ENCODE peak calls at places on chromosomes 5 and 9, in five cellular contexts. T, O, J, A and C are unnamed samples.

GRCh38 chr5:174834081-174834480 is 109.7 kb downstream of the MSX2 start:
- DNase-seq in T (no peak), O (no peak), J (no peak), A (no peak), C (peak; percentile 44)

GRCh38 chr5:25301836-25302235 is 657.1 kb upstream of the CDH10 start:
- DNase-seq in T (no peak), O (no peak), J (no peak), A (no peak), C (no peak)

GRCh38 chr5:137564475-137564961 is 65.4 kb upstream of the SPOCK1 start:
- DNase-seq in T (no peak), O (no peak), J (no peak), A (no peak), C (no peak)

GRCh38 chr9:94839398-94839797 is 112.9 kb downstream of the AOPEP start:
- DNase-seq in T (no peak), O (no peak), J (no peak), A (no peak), C (no peak)

GRCh38 chr5:136036991-136037705 is 8.4 kb downstream of the TGFBI start:
- DNase-seq in T (no peak), O (peak; percentile 67), J (no peak), A (no peak), C (no peak)

GRCh38 chr5:161547573-161548471 is 1.3 kb upstream of the GABRB2 start:
- DNase-seq in T (peak; percentile 48), O (peak; percentile 30), J (no peak), A (no peak), C (no peak)

GRCh38 chr5:143131983-143132382 is 271.5 kb downstream of the NR3C1 start:
- DNase-seq in T (no peak), O (peak; percentile 46), J (peak; percentile 62), A (no peak), C (no peak)

GRCh38 chr9:105415344-105415980 is 32.4 kb upstream of the FSD1L start:
- DNase-seq in T (peak; percentile 90), O (peak; percentile 79), J (peak; percentile 59), A (peak; percentile 9), C (peak; percentile 80)

GRCh38 chr5:177103523-177104253 is 17.0 kb downstream of the FGFR4 start:
- DNase-seq in T (no peak), O (no peak), J (no peak), A (no peak), C (no peak)

GRCh38 chr9:137666505-137666809 is 47.7 kb downstream of the EHMT1 start:
- DNase-seq in T (no peak), O (no peak), J (no peak), A (no peak), C (no peak)

GRCh38 chr5:62578540-62578939 is at the start of gene LRRC70:
- DNase-seq in T (peak; percentile 85), O (peak; percentile 65), J (peak; percentile 65), A (no peak), C (peak; percentile 6)

GRCh38 chr5:136199408-136199807 is 6.4 kb upstream of the SMIM32 start:
- DNase-seq in T (peak; percentile 12), O (no peak), J (no peak), A (no peak), C (no peak)

GRCh38 chr5:32059779-32060178 is 114.3 kb downstream of the GOLPH3 start:
- DNase-seq in T (no peak), O (no peak), J (no peak), A (no peak), C (no peak)

GRCh38 chr9:117368684-117369230 is 46.1 kb downstream of the ASTN2 start:
- DNase-seq in T (peak; percentile 33), O (no peak), J (no peak), A (no peak), C (no peak)

GRCh38 chr5:76499528-76500161 is 96.6 kb downstream of the IQGAP2 start:
- DNase-seq in T (peak; percentile 71), O (no peak), J (no peak), A (no peak), C (no peak)

GRCh38 chr5:98840946-98841345 is 67.5 kb downstream of the RGMB start:
- DNase-seq in T (no peak), O (no peak), J (peak; percentile 6), A (no peak), C (no peak)

GRCh38 chr5:110258460-110258859 is 468.0 kb downstream of the TMEM232 start:
- DNase-seq in T (no peak), O (no peak), J (peak; percentile 27), A (no peak), C (peak; percentile 81)

GRCh38 chr5:2914991-2915484 is 163.6 kb upstream of the IRX2 start:
- DNase-seq in T (peak; percentile 76), O (no peak), J (no peak), A (no peak), C (no peak)

GRCh38 chr9:133127340-133127981 is 6.4 kb upstream of the RALGDS start:
- DNase-seq in T (no peak), O (no peak), J (no peak), A (no peak), C (no peak)

GRCh38 chr9:7234144-7234543 is 476.4 kb downstream of the KDM4C start:
- DNase-seq in T (peak; percentile 95), O (peak; percentile 61), J (peak; percentile 28), A (no peak), C (peak; percentile 32)

GRCh38 chr9:137802521-137803243 is 74.9 kb upstream of the CACNA1B start:
- DNase-seq in T (no peak), O (no peak), J (no peak), A (no peak), C (no peak)